ENCODE peak calls at places on chromosomes 1 and 21, in nine cellular contexts. X is SK-N-SH, K is AG04450, M is neural progenitor cell, J is heart left ventricle, B is heart right ventricle, R is breast epithelium, Q is pancreas, Y is psoas muscle. W is an unnamed sample.

GRCh38 chr1:196009362-196009761 is 598.9 kb downstream of the KCNT2 start:
- DNase-seq in Q (no peak), J (no peak), M (no peak), X (no peak), Y (no peak), B (no peak), K (no peak), R (no peak), W (no peak)

GRCh38 chr1:82485591-82486369 is 685.0 kb downstream of the ADGRL2 start:
- DNase-seq in X (no peak), J (peak), B (peak), R (no peak), M (peak), Q (no peak), Y (peak), K (no peak), W (no peak)

GRCh38 chr1:38648417-38648816 is 211.2 kb downstream of the RRAGC start:
- DNase-seq in M (no peak), B (no peak), X (no peak), Q (no peak), R (no peak), J (no peak), K (no peak), Y (no peak), W (no peak)

GRCh38 chr21:15414057-15414456 is 315.7 kb upstream of the USP25 start:
- DNase-seq in M (no peak), K (no peak), R (no peak), X (no peak), B (no peak), J (no peak), Y (no peak), Q (no peak), W (no peak)

GRCh38 chr1:237084399-237085077 is 42.6 kb downstream of the RYR2 start:
- DNase-seq in B (no peak), X (no peak), Y (no peak), Q (no peak), R (no peak), K (no peak), J (no peak), M (no peak), W (no peak)

GRCh38 chr1:203103201-203103600 is 17.4 kb upstream of the MYOG start:
- DNase-seq in K (no peak), M (no peak), J (no peak), Y (no peak), B (no peak), Q (no peak), R (no peak), X (no peak), W (no peak)

GRCh38 chr1:234149217-234149616 is 224.0 kb upstream of the COA6 start:
- DNase-seq in K (no peak), B (no peak), Q (no peak), M (no peak), X (no peak), Y (no peak), J (no peak), R (no peak), W (no peak)

GRCh38 chr1:112524251-112524650 is 15.5 kb downstream of the WNT2B start:
- DNase-seq in K (no peak), Y (no peak), R (no peak), B (peak), Q (no peak), J (no peak), M (peak), X (no peak), W (no peak)

GRCh38 chr1:17893891-17894631 is 138.9 kb downstream of the ACTL8 start:
- DNase-seq in Q (no peak), Y (no peak), K (no peak), M (no peak), B (no peak), X (no peak), R (no peak), J (no peak), W (no peak)

GRCh38 chr1:20279507-20279906 is 11.2 kb upstream of the VWA5B1 start:
- DNase-seq in Q (no peak), X (no peak), K (no peak), M (no peak), Y (no peak), B (no peak), J (no peak), R (no peak), W (no peak)

GRCh38 chr1:8563944-8564537 is 246.1 kb downstream of the SLC45A1 start:
- DNase-seq in J (no peak), B (no peak), K (no peak), X (no peak), M (no peak), Q (no peak), Y (no peak), R (no peak), W (no peak)

GRCh38 chr21:39954570-39954969 is 87.3 kb downstream of the PCP4 start:
- DNase-seq in J (no peak), X (no peak), M (no peak), R (no peak), K (no peak), Q (no peak), Y (no peak), B (no peak), W (no peak)

GRCh38 chr1:240091614-240092300 is at the start of gene FMN2:
- DNase-seq in Q (peak), Y (no peak), X (peak), B (no peak), J (no peak), R (no peak), K (no peak), M (peak), W (peak)

GRCh38 chr1:10173582-10173981 is 36.8 kb upstream of the KIF1B start:
- DNase-seq in K (no peak), X (no peak), M (no peak), B (no peak), Y (no peak), R (no peak), J (no peak), Q (no peak), W (no peak)

GRCh38 chr1:162136760-162137537 is 67.5 kb downstream of the NOS1AP start:
- DNase-seq in J (no peak), Q (no peak), B (no peak), X (no peak), R (no peak), Y (no peak), M (no peak), K (peak), W (no peak)

GRCh38 chr1:159946242-159947187 is 1.1 kb upstream of the IGSF9 start:
- DNase-seq in J (no peak), M (no peak), X (no peak), Q (no peak), B (no peak), R (no peak), Y (no peak), K (no peak), W (no peak)

GRCh38 chr1:1437904-1438376 is 2.5 kb downstream of the VWA1 start:
- DNase-seq in Y (no peak), R (no peak), B (no peak), J (no peak), Q (peak), X (peak), M (no peak), K (no peak), W (no peak)

GRCh38 chr1:220321758-220322157 is 49.5 kb upstream of the RAB3GAP2 start:
- DNase-seq in J (no peak), M (no peak), Y (no peak), R (no peak), B (no peak), Q (no peak), X (no peak), K (no peak), W (no peak)
- H3K27ac ChIP-seq in J (no peak), M (no peak), Y (no peak), R (no peak), B (no peak), Q (no peak), X (no peak), K (no peak), W (no peak)

DNA sequence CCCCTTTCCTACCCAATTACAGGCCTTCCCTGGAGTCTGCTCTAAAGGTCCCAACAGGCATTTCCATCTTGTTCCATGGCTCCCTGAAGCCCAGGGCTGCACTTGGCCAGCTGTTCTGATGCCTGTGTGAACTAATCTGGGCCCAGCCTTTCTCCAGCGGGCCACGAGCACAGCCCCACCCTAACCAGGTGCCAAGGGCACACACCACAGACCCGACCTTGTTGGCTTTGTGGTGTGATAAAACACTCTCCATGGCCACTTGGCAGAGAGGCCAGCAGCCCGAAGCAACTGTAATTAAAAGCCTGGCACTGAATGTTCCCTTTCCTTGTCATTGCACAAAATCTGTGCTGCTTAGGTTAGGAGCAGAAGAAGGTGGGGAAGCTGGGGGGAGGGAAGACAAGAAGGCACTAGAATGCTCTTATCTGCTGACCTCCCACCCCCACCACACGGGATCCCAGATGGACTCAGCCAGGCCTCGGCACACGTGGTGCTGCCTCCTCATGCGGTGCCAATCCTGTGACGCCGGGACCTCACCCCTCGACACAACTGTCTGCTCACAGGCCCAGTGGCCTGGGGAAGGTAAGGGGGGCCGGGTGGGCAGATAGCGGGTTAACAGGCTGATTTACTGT is 9.9 kb downstream of the HCRTR1 start:
- DNase-seq in R (no peak), B (peak), J (peak), M (no peak), X (peak), K (no peak), Y (peak), Q (peak), W (peak)
- H3K27ac ChIP-seq in R (peak), B (peak), J (peak), M (no peak), X (no peak), K (peak), Y (peak), Q (peak), W (peak)

GRCh38 chr1:63717511-63718120 is 56.2 kb upstream of the ROR1 start:
- DNase-seq in M (no peak), J (no peak), Q (no peak), X (no peak), R (no peak), K (no peak), Y (no peak), B (no peak), W (no peak)
- H3K27ac ChIP-seq in M (no peak), J (no peak), Q (no peak), X (no peak), R (no peak), K (no peak), Y (no peak), B (no peak), W (no peak)

GRCh38 chr1:230137328-230137815 is 70.3 kb downstream of the GALNT2 start:
- DNase-seq in B (no peak), M (no peak), J (no peak), K (no peak), R (no peak), Y (no peak), Q (no peak), X (no peak), W (no peak)
- H3K27ac ChIP-seq in B (no peak), M (no peak), J (no peak), K (no peak), R (no peak), Y (no peak), Q (no peak), X (no peak), W (no peak)

DNA sequence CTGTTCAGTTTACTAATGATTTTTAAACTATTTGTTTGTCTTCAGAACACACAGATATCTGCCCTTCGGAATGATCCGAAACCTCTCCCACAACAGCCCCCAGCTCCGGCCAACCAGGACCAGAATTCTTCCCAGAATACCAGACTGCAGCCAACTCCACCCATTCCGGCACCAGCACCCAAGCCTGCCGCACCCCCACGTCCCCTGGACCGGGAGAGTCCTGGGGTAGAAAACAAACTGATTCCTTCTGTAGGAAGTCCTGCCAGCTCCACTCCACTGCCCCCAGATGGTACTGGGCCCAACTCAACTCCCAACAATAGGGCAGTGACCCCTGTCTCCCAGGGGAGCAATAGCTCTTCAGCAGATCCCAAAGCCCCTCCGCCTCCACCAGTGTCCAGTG is 51.6 kb downstream of the ACP6 start:
- DNase-seq in X (no peak), Q (no peak), B (no peak), Y (no peak), M (no peak), R (no peak), K (no peak), J (no peak), W (no peak)
- H3K27ac ChIP-seq in X (no peak), Q (no peak), B (no peak), Y (peak), M (no peak), R (no peak), K (no peak), J (no peak), W (no peak)

GRCh38 chr1:39895731-39896480 is 5.8 kb downstream of the MYCL start:
- DNase-seq in R (no peak), M (no peak), K (no peak), J (no peak), Q (no peak), Y (no peak), X (no peak), B (no peak), W (no peak)

GRCh38 chr1:39890880-39891279 is 7.6 kb upstream of the TRIT1 start:
- DNase-seq in Y (no peak), B (no peak), K (no peak), R (no peak), X (no peak), J (no peak), M (no peak), Q (no peak), W (no peak)

GRCh38 chr1:39895096-39895495 is 6.6 kb downstream of the MYCL start:
- DNase-seq in B (no peak), X (no peak), R (no peak), Q (no peak), Y (no peak), M (no peak), J (no peak), K (no peak), W (no peak)

GRCh38 chr1:39890267-39890666 is 7.0 kb upstream of the TRIT1 start:
- DNase-seq in M (no peak), R (no peak), K (no peak), X (no peak), B (no peak), Y (no peak), Q (no peak), J (no peak), W (no peak)

GRCh38 chr1:39892611-39893595 is 8.8 kb downstream of the MYCL start:
- DNase-seq in K (peak), Y (no peak), R (no peak), J (no peak), M (peak), B (no peak), Q (peak), X (no peak), W (peak)
- H3K27ac ChIP-seq in K (peak), Y (no peak), R (peak), J (no peak), M (peak), B (no peak), Q (no peak), X (no peak), W (peak)

DNA sequence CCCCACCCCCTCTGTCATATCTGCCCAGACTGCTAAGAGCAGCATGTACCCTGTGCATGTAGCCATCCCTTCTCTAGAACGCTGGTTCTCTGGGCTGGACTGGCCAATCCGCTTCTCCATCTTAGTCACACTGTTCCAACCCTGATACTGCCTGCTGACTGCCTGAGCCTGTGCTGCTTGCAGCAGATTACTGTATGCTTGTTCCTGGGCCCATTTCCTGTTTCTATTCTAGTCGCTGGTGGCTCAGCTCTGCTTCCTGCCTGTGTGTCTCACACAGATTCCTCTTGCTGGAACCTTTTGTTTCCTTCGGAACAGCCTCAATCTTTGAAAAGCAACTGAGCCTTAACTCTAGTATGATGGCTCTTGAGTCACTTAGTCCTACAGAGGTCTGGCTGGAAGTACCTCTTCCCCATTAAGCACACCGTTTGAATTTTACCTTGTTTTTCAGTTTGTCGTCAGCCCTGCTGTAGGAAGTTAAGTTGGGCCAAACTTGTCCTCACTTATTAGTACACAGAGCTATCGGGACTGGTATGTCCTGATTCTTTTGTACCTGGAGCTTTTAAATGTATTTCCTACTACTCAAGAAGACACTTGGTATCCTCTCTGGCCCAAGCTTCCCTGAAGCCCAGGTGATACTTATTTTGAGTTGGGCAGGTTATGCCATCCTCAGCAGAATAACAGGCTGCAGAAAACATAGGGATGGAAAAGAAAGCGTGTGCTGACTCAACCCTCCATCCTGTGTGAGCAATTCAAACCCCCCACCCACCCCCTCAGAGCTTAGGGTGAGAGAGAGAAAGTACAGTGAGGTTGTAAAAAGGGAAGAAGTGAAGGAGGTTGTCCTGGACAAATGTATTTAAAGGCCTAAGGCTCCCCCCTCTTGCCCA is 43.4 kb upstream of the PIGV start:
- DNase-seq in M (peak), K (peak), Q (peak), X (peak), B (peak), R (no peak), J (peak), Y (peak), W (peak)
- H3K27ac ChIP-seq in M (no peak), K (peak), Q (no peak), X (peak), B (peak), R (peak), J (peak), Y (peak), W (peak)

DNA sequence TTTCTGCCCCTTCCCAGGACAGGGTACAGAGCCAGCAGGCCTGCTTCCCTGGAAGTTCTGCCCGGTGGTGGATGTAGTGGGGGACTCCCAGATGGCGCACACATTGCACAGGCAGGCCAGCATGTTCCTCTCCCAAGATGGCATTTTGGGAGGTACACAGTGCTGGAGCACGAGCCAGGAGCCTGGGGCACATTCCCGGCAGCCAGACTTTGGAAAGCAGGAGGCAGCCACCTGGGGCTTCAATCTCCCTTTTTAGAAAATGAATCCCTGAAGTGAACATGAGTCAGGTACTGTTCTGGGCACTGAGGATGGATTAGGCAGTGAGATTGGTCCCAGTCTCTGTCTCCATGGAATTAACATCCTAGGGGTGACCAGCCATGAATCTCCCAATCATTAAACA is 56.9 kb downstream of the RUNX1 start:
- DNase-seq in Q (no peak), B (no peak), R (no peak), K (no peak), Y (no peak), J (no peak), X (no peak), M (no peak), W (no peak)
- H3K27ac ChIP-seq in Q (no peak), B (no peak), R (peak), K (no peak), Y (no peak), J (no peak), X (no peak), M (no peak), W (no peak)

GRCh38 chr1:206715120-206715519 is 30.4 kb downstream of the MAPKAPK2 start:
- DNase-seq in B (no peak), X (no peak), R (no peak), M (no peak), Y (no peak), K (no peak), J (peak), Q (no peak), W (no peak)
- H3K27ac ChIP-seq in B (peak), X (no peak), R (peak), M (no peak), Y (peak), K (peak), J (peak), Q (no peak), W (no peak)

W was measured in caudate nucleus.